ENCODE peak calls at places on chromosomes 13 and 19, in eight cellular contexts. H, Z, O, Q, X, F, J and N are unnamed samples.

GRCh38 chr13:106619688-106620555 is 52.0 kb upstream of the ARGLU1 start:
- DNase-seq in X (peak; percentile 7), H (peak; percentile 17), Z (peak; percentile 28), F (peak; percentile 36), Q (no peak), O (peak; percentile 51), J (peak; percentile 72), N (no peak)

GRCh38 chr19:47357788-47358680 is 8.9 kb downstream of the DHX34 start:
- DNase-seq in J (no peak), X (no peak), Z (no peak), O (peak; percentile 64), H (no peak), Q (no peak), F (no peak), N (no peak)

GRCh38 chr19:41409288-41409687 is 11.7 kb downstream of the BCKDHA start:
- DNase-seq in Z (no peak), O (peak; percentile 37), H (peak; percentile 80), Q (no peak), J (peak; percentile 29), X (peak; percentile 71), F (no peak), N (peak; percentile 79)

GRCh38 chr13:100131863-100132574 is 43.1 kb downstream of the PCCA start:
- DNase-seq in F (no peak), O (no peak), H (no peak), Z (peak; percentile 27), X (no peak), Q (no peak), J (peak; percentile 57), N (peak; percentile 51)

GRCh38 chr13:43933378-43933777 is 53.7 kb downstream of the LACC1 start:
- DNase-seq in O (no peak), Q (no peak), F (no peak), H (no peak), J (no peak), Z (no peak), X (no peak), N (no peak)

GRCh38 chr13:48502601-48503319 is 30.1 kb downstream of the RCBTB2 start:
- DNase-seq in Z (no peak), O (no peak), Q (no peak), F (no peak), H (no peak), J (no peak), X (no peak), N (no peak)

GRCh38 chr19:31338069-31338767 is 11.0 kb downstream of the TSHZ3 start:
- DNase-seq in Q (peak; percentile 77), X (no peak), O (peak; percentile 87), H (no peak), J (peak; percentile 75), Z (no peak), F (peak; percentile 72), N (no peak)

GRCh38 chr19:1213391-1214286 is 8.1 kb downstream of the STK11 start:
- DNase-seq in J (no peak), F (peak; percentile 48), O (no peak), H (no peak), Q (peak; percentile 60), X (no peak), Z (no peak), N (peak; percentile 90)

GRCh38 chr13:92377396-92377795 is 849.2 kb upstream of the GPC6 start:
- DNase-seq in Z (no peak), F (no peak), O (no peak), H (no peak), Q (no peak), J (no peak), X (no peak), N (no peak)

GRCh38 chr19:48963371-48964204 is 1.5 kb upstream of the FTL start:
- DNase-seq in F (peak; percentile 61), Z (no peak), J (peak; percentile 73), Q (peak; percentile 84), O (peak; percentile 90), X (peak; percentile 75), H (peak; percentile 63), N (peak; percentile 77)

GRCh38 chr13:41587490-41587889 is 130.1 kb downstream of the RGCC start:
- DNase-seq in J (no peak), X (no peak), O (peak; percentile 60), Z (no peak), Q (no peak), F (no peak), H (no peak), N (no peak)

GRCh38 chr19:33302974-33303790 is 848 bp upstream of the CEBPA start:
- DNase-seq in Q (peak; percentile 64), Z (no peak), H (peak; percentile 67), O (peak; percentile 66), F (peak; percentile 70), J (peak; percentile 57), X (peak; percentile 74), N (no peak)

GRCh38 chr13:20353973-20354372 is 121.9 kb upstream of the GJB6 start:
- DNase-seq in X (no peak), Q (no peak), Z (peak; percentile 37), J (peak; percentile 56), H (no peak), F (no peak), O (no peak), N (no peak)

DNA sequence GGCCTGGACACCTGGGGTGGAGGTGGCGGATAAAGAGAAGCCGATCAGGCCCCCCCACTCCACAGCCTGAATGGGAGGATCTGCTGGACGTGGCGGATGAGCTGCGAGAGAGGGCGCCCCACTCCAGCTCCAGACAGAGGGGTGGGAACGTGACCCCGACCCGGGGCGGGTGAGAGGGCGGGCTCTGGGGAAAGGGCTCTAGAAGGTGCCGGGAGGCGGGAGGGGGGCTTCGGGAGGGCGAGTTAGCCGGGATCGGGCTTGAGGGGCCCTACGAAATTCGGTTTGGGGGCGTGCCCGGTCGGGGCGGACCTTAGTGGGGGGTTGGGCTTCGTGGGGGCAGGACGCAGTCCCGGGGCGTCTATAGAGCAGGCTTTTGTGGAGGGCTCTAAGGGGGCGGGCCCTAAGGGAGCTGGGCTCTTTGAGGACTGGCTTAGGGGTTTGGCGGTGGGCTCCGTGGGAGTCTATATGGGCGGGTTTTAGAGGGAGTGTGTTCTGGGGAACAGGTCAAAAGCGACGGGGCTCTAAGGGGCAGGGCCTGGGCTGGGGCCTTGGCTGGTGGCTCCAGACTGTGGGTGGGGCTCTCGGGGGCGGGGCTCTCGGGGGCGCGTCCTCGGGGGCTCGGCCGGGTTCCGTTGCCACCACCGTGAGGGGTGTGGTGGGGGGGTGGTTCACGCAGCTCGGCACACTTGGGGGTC is 4.1 kb upstream of the NANOS3 start:
- DNase-seq in F (peak; percentile 74), J (no peak), X (no peak), Z (no peak), O (peak; percentile 83), Q (no peak), H (no peak), N (no peak)
- TF ChIP-seq CTCF in F (no peak), J (no peak), X (no peak), Z (peak; percentile 13), O (peak; percentile 23), Q (no peak), H (no peak), N (no peak)

GRCh38 chr13:70613295-70613694 is 505.0 kb upstream of the KLHL1 start:
- DNase-seq in H (no peak), O (no peak), J (no peak), Q (no peak), F (no peak), X (no peak), Z (no peak), N (no peak)
- TF ChIP-seq CTCF in H (no peak), O (peak; percentile 66), J (no peak), Q (no peak), F (peak; percentile 44), X (no peak), Z (no peak), N (no peak)

DNA sequence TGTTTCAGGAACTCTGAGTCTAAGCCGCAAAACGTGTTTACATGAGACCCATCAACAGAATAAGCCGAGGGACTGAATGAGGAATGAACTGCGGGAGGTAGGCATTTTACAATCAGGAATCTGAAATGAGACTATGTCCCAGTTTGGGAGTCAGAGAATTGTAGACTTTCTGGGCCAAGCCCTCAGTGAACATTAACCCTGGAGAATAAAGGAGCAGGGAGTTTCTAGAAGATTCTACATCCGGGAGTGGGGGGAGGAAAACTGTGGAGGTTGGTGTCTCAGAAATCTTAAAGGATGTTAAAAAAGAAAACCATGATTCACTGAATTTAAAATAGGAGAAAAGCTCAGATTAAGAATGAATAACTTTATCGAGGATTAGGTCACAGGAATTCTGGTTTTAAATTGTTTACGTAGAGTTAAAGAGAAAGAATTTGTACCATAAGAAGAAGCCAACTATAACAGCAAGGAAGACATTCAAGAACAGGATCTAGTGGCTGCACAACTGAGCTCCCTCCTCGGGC is 18.5 kb downstream of the RFX2 start:
- DNase-seq in Z (no peak), X (no peak), Q (no peak), J (peak; percentile 80), O (no peak), H (no peak), F (no peak), N (no peak)
- TF ChIP-seq CTCF in Z (no peak), X (no peak), Q (no peak), J (no peak), O (no peak), H (no peak), F (no peak), N (no peak)

DNA sequence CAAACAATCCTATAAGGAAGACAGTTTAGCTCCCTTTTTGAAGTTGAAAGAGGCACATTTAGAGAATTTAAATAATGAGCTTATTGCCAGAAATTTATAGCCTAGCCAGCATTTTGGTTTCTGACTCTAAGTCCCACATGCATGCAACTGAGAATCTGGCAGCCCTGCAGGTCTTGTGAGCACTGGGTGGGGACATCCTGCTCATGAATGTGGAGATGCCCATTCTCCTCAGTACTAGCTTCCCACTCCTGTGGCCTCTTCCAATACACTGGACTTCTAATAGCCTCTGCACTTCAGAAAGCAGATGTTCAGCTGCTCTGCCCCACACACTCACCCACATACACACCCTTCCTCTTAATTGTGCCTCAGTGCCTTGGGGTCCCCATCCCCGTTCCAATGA is 80.2 kb upstream of the FREM2 start:
- DNase-seq in O (no peak), Z (no peak), F (no peak), X (no peak), H (no peak), J (no peak), Q (no peak), N (no peak)
- TF ChIP-seq CTCF in O (no peak), Z (no peak), F (no peak), X (no peak), H (no peak), J (no peak), Q (no peak), N (no peak)

DNA sequence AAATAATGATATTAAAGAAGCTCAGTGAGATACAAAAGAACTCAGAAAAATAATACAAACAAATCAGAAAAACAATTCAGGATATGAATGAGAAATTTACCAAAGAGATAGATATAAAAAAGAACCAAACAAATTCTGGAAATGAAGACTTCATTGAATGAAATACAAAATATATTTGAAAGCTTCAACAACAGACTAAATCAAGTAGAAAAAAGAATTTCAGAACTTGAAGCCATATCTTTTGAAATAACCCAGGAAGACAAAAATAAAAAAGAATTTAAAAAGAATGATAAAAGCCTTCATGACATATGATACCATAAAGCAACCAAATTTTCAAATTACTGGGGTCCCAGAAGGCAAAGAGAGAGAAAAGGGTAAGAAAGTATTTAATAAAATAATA is 9.6 kb downstream of the LEUTX start:
- DNase-seq in F (no peak), Q (no peak), J (no peak), H (no peak), O (no peak), X (no peak), Z (no peak), N (no peak)
- TF ChIP-seq CTCF in F (no peak), Q (no peak), J (no peak), H (no peak), O (no peak), X (no peak), Z (no peak), N (no peak)